ENCODE peak calls at places on chromosomes 1 and 21, in eight cellular contexts. One of them, this sample, is unnamed. For H3K4me1, the result is how much of the 10 kb centered on the place peaks cover.

GRCh38 chr1:86247553-86248279 is 91.1 kb upstream of the COL24A1 start:
- DNase-seq in OCI-LY7: peak
- DNase-seq in cardiac muscle cell: no peak
- DNase-seq in upper lobe of right lung: no peak
- DNase-seq in A549: no peak
- DNase-seq in left ventricle myocardium inferior: no peak
- DNase-seq in colonic mucosa: no peak
- DNase-seq in tibial nerve: no peak
- DNase-seq in this sample: no peak

GRCh38 chr1:230836801-230837200 is 31.5 kb downstream of the C1orf198 start:
- DNase-seq in OCI-LY7: no peak
- DNase-seq in cardiac muscle cell: no peak
- DNase-seq in upper lobe of right lung: no peak
- DNase-seq in A549: no peak
- DNase-seq in left ventricle myocardium inferior: no peak
- DNase-seq in colonic mucosa: no peak
- DNase-seq in tibial nerve: no peak
- DNase-seq in this sample: peak

GRCh38 chr21:31872452-31873274 is at the start of gene HUNK:
- DNase-seq in OCI-LY7: peak
- DNase-seq in cardiac muscle cell: peak
- DNase-seq in upper lobe of right lung: peak
- DNase-seq in A549: peak
- DNase-seq in left ventricle myocardium inferior: no peak
- DNase-seq in colonic mucosa: peak
- DNase-seq in tibial nerve: no peak
- DNase-seq in this sample: no peak

GRCh38 chr1:107198581-107198980 is 57.7 kb downstream of the NTNG1 start:
- DNase-seq in OCI-LY7: no peak
- DNase-seq in cardiac muscle cell: no peak
- DNase-seq in upper lobe of right lung: no peak
- DNase-seq in A549: no peak
- DNase-seq in left ventricle myocardium inferior: no peak
- DNase-seq in colonic mucosa: no peak
- DNase-seq in tibial nerve: no peak
- DNase-seq in this sample: no peak

GRCh38 chr1:111164151-111164550 is 24.1 kb downstream of the CEPT1 start:
- DNase-seq in OCI-LY7: no peak
- DNase-seq in cardiac muscle cell: no peak
- DNase-seq in upper lobe of right lung: no peak
- DNase-seq in A549: no peak
- DNase-seq in left ventricle myocardium inferior: no peak
- DNase-seq in colonic mucosa: no peak
- DNase-seq in tibial nerve: no peak
- DNase-seq in this sample: no peak

GRCh38 chr1:31802190-31803150 is 13.4 kb downstream of the SPOCD1 start:
- DNase-seq in OCI-LY7: no peak
- DNase-seq in cardiac muscle cell: peak
- DNase-seq in upper lobe of right lung: no peak
- DNase-seq in A549: no peak
- DNase-seq in left ventricle myocardium inferior: no peak
- DNase-seq in colonic mucosa: no peak
- DNase-seq in tibial nerve: no peak
- DNase-seq in this sample: no peak

GRCh38 chr21:30600787-30601186 is at the start of gene KRTAP22-1:
- DNase-seq in OCI-LY7: no peak
- DNase-seq in cardiac muscle cell: no peak
- DNase-seq in upper lobe of right lung: no peak
- DNase-seq in A549: no peak
- DNase-seq in left ventricle myocardium inferior: no peak
- DNase-seq in colonic mucosa: no peak
- DNase-seq in tibial nerve: no peak
- DNase-seq in this sample: no peak

GRCh38 chr1:104098837-104099236 is 349.1 kb downstream of the AMY1C start:
- DNase-seq in OCI-LY7: no peak
- DNase-seq in cardiac muscle cell: no peak
- DNase-seq in upper lobe of right lung: no peak
- DNase-seq in A549: no peak
- DNase-seq in left ventricle myocardium inferior: no peak
- DNase-seq in colonic mucosa: no peak
- DNase-seq in tibial nerve: no peak
- DNase-seq in this sample: no peak

GRCh38 chr1:145995964-145996432 is 381 bp downstream of the TXNIP start:
- DNase-seq in OCI-LY7: no peak
- DNase-seq in cardiac muscle cell: no peak
- DNase-seq in upper lobe of right lung: no peak
- DNase-seq in A549: no peak
- DNase-seq in left ventricle myocardium inferior: no peak
- DNase-seq in colonic mucosa: no peak
- DNase-seq in tibial nerve: no peak
- DNase-seq in this sample: peak

GRCh38 chr1:153679337-153680119 is 1.0 kb downstream of the NPR1 start:
- DNase-seq in OCI-LY7: no peak
- DNase-seq in cardiac muscle cell: peak
- DNase-seq in upper lobe of right lung: peak
- DNase-seq in A549: no peak
- DNase-seq in left ventricle myocardium inferior: peak
- DNase-seq in colonic mucosa: no peak
- DNase-seq in tibial nerve: no peak
- DNase-seq in this sample: no peak

GRCh38 chr1:169148472-169149252 is 42.2 kb downstream of the ATP1B1 start:
- DNase-seq in OCI-LY7: no peak
- DNase-seq in cardiac muscle cell: no peak
- DNase-seq in upper lobe of right lung: no peak
- DNase-seq in A549: peak
- DNase-seq in left ventricle myocardium inferior: no peak
- DNase-seq in colonic mucosa: peak
- DNase-seq in tibial nerve: no peak
- DNase-seq in this sample: no peak

GRCh38 chr1:205423248-205423647 is 1.4 kb upstream of the LEMD1 start:
- DNase-seq in OCI-LY7: no peak
- DNase-seq in cardiac muscle cell: no peak
- DNase-seq in upper lobe of right lung: no peak
- DNase-seq in A549: no peak
- DNase-seq in left ventricle myocardium inferior: no peak
- DNase-seq in colonic mucosa: no peak
- DNase-seq in tibial nerve: no peak
- DNase-seq in this sample: no peak

GRCh38 chr1:206705187-206705586 is 20.5 kb downstream of the MAPKAPK2 start:
- DNase-seq in OCI-LY7: no peak
- DNase-seq in cardiac muscle cell: peak
- DNase-seq in upper lobe of right lung: peak
- DNase-seq in A549: no peak
- DNase-seq in left ventricle myocardium inferior: no peak
- DNase-seq in colonic mucosa: no peak
- DNase-seq in tibial nerve: no peak
- DNase-seq in this sample: peak

GRCh38 chr1:54407201-54407956 is 1.2 kb upstream of the SSBP3 start:
- DNase-seq in OCI-LY7: peak
- DNase-seq in cardiac muscle cell: peak
- DNase-seq in upper lobe of right lung: no peak
- DNase-seq in A549: peak
- DNase-seq in left ventricle myocardium inferior: peak
- DNase-seq in colonic mucosa: peak
- DNase-seq in tibial nerve: peak
- DNase-seq in this sample: peak

GRCh38 chr1:211036701-211037494 is 97.0 kb downstream of the KCNH1 start:
- DNase-seq in OCI-LY7: no peak
- DNase-seq in cardiac muscle cell: peak
- DNase-seq in upper lobe of right lung: no peak
- DNase-seq in A549: peak
- DNase-seq in left ventricle myocardium inferior: no peak
- DNase-seq in colonic mucosa: no peak
- DNase-seq in tibial nerve: no peak
- DNase-seq in this sample: no peak

GRCh38 chr1:56780128-56780750 is 39.0 kb downstream of the FYB2 start:
- DNase-seq in OCI-LY7: no peak
- DNase-seq in cardiac muscle cell: no peak
- DNase-seq in upper lobe of right lung: no peak
- DNase-seq in A549: no peak
- DNase-seq in left ventricle myocardium inferior: no peak
- DNase-seq in colonic mucosa: no peak
- DNase-seq in tibial nerve: no peak
- DNase-seq in this sample: no peak

GRCh38 chr1:172287207-172287606 is 133.3 kb upstream of the C1orf105 start:
- DNase-seq in OCI-LY7: no peak
- DNase-seq in cardiac muscle cell: peak
- DNase-seq in upper lobe of right lung: no peak
- DNase-seq in A549: no peak
- DNase-seq in left ventricle myocardium inferior: peak
- DNase-seq in colonic mucosa: peak
- DNase-seq in tibial nerve: peak
- DNase-seq in this sample: peak

GRCh38 chr1:25517476-25518394 is 25.7 kb upstream of the LDLRAP1 start:
- DNase-seq in OCI-LY7: no peak
- DNase-seq in cardiac muscle cell: no peak
- DNase-seq in upper lobe of right lung: peak
- DNase-seq in A549: no peak
- DNase-seq in left ventricle myocardium inferior: no peak
- DNase-seq in colonic mucosa: no peak
- DNase-seq in tibial nerve: no peak
- DNase-seq in this sample: no peak

GRCh38 chr21:28018213-28018612 is 974.5 kb downstream of the LTN1 start:
- DNase-seq in OCI-LY7: no peak
- DNase-seq in cardiac muscle cell: no peak
- DNase-seq in upper lobe of right lung: no peak
- DNase-seq in A549: no peak
- DNase-seq in left ventricle myocardium inferior: no peak
- DNase-seq in colonic mucosa: no peak
- DNase-seq in tibial nerve: no peak
- DNase-seq in this sample: no peak

GRCh38 chr21:28016571-28016970 is 976.1 kb downstream of the LTN1 start:
- DNase-seq in OCI-LY7: no peak
- DNase-seq in cardiac muscle cell: peak
- DNase-seq in upper lobe of right lung: no peak
- DNase-seq in A549: no peak
- DNase-seq in left ventricle myocardium inferior: no peak
- DNase-seq in colonic mucosa: no peak
- DNase-seq in tibial nerve: no peak
- DNase-seq in this sample: no peak

GRCh38 chr21:28018741-28019669 is 973.7 kb downstream of the LTN1 start:
- DNase-seq in OCI-LY7: peak
- DNase-seq in cardiac muscle cell: peak
- DNase-seq in upper lobe of right lung: no peak
- DNase-seq in A549: no peak
- DNase-seq in left ventricle myocardium inferior: no peak
- DNase-seq in colonic mucosa: no peak
- DNase-seq in tibial nerve: no peak
- DNase-seq in this sample: no peak
- TF ChIP-seq CTCF in OCI-LY7: no peak
- TF ChIP-seq CTCF in cardiac muscle cell: peak
- TF ChIP-seq CTCF in upper lobe of right lung: no peak
- TF ChIP-seq CTCF in A549: no peak
- TF ChIP-seq CTCF in left ventricle myocardium inferior: peak
- TF ChIP-seq CTCF in colonic mucosa: no peak
- TF ChIP-seq CTCF in tibial nerve: no peak
- TF ChIP-seq CTCF in this sample: no peak

DNA sequence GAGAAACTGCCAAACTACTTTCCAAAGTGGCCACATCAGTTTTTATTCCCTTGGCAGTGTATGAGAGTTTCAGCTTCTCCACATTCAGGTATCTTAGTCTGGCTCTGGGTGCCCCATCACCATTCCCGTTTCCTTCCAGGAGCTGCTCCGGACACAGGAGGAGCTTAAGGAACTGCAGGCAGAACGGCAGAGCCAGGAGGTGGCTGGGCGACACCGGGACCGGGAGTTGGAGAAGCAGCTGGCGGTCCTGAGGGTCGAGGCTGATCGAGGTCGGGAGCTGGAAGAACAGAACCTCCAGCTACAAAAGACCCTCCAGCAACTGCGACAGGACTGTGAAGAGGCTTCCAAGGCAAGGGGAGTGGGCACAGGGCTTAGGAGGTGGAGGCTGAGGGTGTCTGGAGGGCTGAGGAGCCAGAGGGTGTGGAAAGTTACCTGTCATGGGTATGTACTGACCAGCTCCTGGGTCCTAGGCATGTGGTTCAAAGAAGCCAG is 10.9 kb upstream of the TUFT1 start:
- DNase-seq in OCI-LY7: no peak
- DNase-seq in cardiac muscle cell: no peak
- DNase-seq in upper lobe of right lung: no peak
- DNase-seq in A549: no peak
- DNase-seq in left ventricle myocardium inferior: no peak
- DNase-seq in colonic mucosa: no peak
- DNase-seq in tibial nerve: no peak
- DNase-seq in this sample: no peak
- H3K27ac ChIP-seq in OCI-LY7: no peak
- H3K27ac ChIP-seq in cardiac muscle cell: no peak
- H3K27ac ChIP-seq in upper lobe of right lung: no peak
- H3K27ac ChIP-seq in A549: no peak
- H3K27ac ChIP-seq in left ventricle myocardium inferior: no peak
- H3K27ac ChIP-seq in colonic mucosa: no peak
- H3K27ac ChIP-seq in tibial nerve: no peak
- H3K27ac ChIP-seq in this sample: no peak

GRCh38 chr1:38027201-38028104 is 14.9 kb downstream of the UTP11 start:
- DNase-seq in OCI-LY7: no peak
- DNase-seq in cardiac muscle cell: no peak
- DNase-seq in upper lobe of right lung: peak
- DNase-seq in A549: no peak
- DNase-seq in left ventricle myocardium inferior: no peak
- DNase-seq in colonic mucosa: no peak
- DNase-seq in tibial nerve: no peak
- DNase-seq in this sample: no peak
- H3K4me1 ChIP-seq in OCI-LY7: under half
- H3K4me1 ChIP-seq in cardiac muscle cell: under half
- H3K4me1 ChIP-seq in upper lobe of right lung: under half
- H3K4me1 ChIP-seq in A549: under half
- H3K4me1 ChIP-seq in left ventricle myocardium inferior: under half
- H3K4me1 ChIP-seq in colonic mucosa: under half
- H3K4me1 ChIP-seq in tibial nerve: under half
- H3K4me1 ChIP-seq in this sample: under half

GRCh38 chr1:179026813-179027664 is 1.3 kb downstream of the FAM20B start:
- DNase-seq in OCI-LY7: no peak
- DNase-seq in cardiac muscle cell: no peak
- DNase-seq in upper lobe of right lung: no peak
- DNase-seq in A549: no peak
- DNase-seq in left ventricle myocardium inferior: no peak
- DNase-seq in colonic mucosa: no peak
- DNase-seq in tibial nerve: no peak
- DNase-seq in this sample: no peak

GRCh38 chr1:179029293-179029692 is 3.6 kb downstream of the FAM20B start:
- DNase-seq in OCI-LY7: peak
- DNase-seq in cardiac muscle cell: no peak
- DNase-seq in upper lobe of right lung: no peak
- DNase-seq in A549: no peak
- DNase-seq in left ventricle myocardium inferior: no peak
- DNase-seq in colonic mucosa: no peak
- DNase-seq in tibial nerve: no peak
- DNase-seq in this sample: no peak

GRCh38 chr1:179025125-179025974 is at the start of gene FAM20B:
- DNase-seq in OCI-LY7: peak
- DNase-seq in cardiac muscle cell: peak
- DNase-seq in upper lobe of right lung: peak
- DNase-seq in A549: peak
- DNase-seq in left ventricle myocardium inferior: peak
- DNase-seq in colonic mucosa: peak
- DNase-seq in tibial nerve: peak
- DNase-seq in this sample: peak

GRCh38 chr1:179023946-179024345 is 1.7 kb upstream of the FAM20B start:
- DNase-seq in OCI-LY7: no peak
- DNase-seq in cardiac muscle cell: no peak
- DNase-seq in upper lobe of right lung: no peak
- DNase-seq in A549: no peak
- DNase-seq in left ventricle myocardium inferior: no peak
- DNase-seq in colonic mucosa: no peak
- DNase-seq in tibial nerve: no peak
- DNase-seq in this sample: peak

GRCh38 chr1:179025975-179026812 is 500 bp downstream of the FAM20B start:
- DNase-seq in OCI-LY7: peak
- DNase-seq in cardiac muscle cell: peak
- DNase-seq in upper lobe of right lung: peak
- DNase-seq in A549: peak
- DNase-seq in left ventricle myocardium inferior: peak
- DNase-seq in colonic mucosa: peak
- DNase-seq in tibial nerve: peak
- DNase-seq in this sample: peak
- TF ChIP-seq CTCF in OCI-LY7: no peak
- TF ChIP-seq CTCF in cardiac muscle cell: no peak
- TF ChIP-seq CTCF in upper lobe of right lung: no peak
- TF ChIP-seq CTCF in A549: no peak
- TF ChIP-seq CTCF in left ventricle myocardium inferior: no peak
- TF ChIP-seq CTCF in colonic mucosa: no peak
- TF ChIP-seq CTCF in tibial nerve: no peak
- TF ChIP-seq CTCF in this sample: no peak

This sample was measured in ascending aorta.